ENCODE peak calls at places on chromosomes 5 and 9, in five cellular contexts. N, D, Q, C and R are unnamed samples.

GRCh38 chr5:111461261-111461671 is 51.1 kb downstream of the STARD4 start:
- DNase-seq in C (no peak), Q (no peak), D (peak), N (peak), R (peak)

GRCh38 chr9:35726876-35727438 is 5.0 kb downstream of the TLN1 start:
- DNase-seq in Q (no peak), D (peak), C (peak), N (no peak), R (no peak)

GRCh38 chr9:17082343-17082742 is 52.5 kb upstream of the CNTLN start:
- DNase-seq in C (no peak), N (peak), D (peak), Q (no peak), R (peak)

GRCh38 chr9:91678807-91679206 is 255.2 kb upstream of the NFIL3 start:
- DNase-seq in Q (no peak), C (no peak), N (no peak), D (no peak), R (no peak)

GRCh38 chr5:54561646-54562045 is 44.1 kb downstream of the SNX18 start:
- DNase-seq in Q (no peak), N (no peak), C (no peak), D (no peak), R (no peak)

GRCh38 chr5:160092519-160092918 is 26.7 kb downstream of the PWWP2A start:
- DNase-seq in N (no peak), Q (no peak), D (no peak), C (no peak), R (no peak)

GRCh38 chr9:88310310-88310980 is 77.8 kb upstream of the SPIN1 start:
- DNase-seq in Q (no peak), D (peak), N (no peak), C (no peak), R (peak)

GRCh38 chr9:15505927-15506326 is 4.8 kb downstream of the PSIP1 start:
- DNase-seq in N (no peak), Q (no peak), C (no peak), D (no peak), R (no peak)

GRCh38 chr9:14992025-14992424 is 81.8 kb upstream of the FREM1 start:
- DNase-seq in N (no peak), C (no peak), D (no peak), Q (no peak), R (no peak)

GRCh38 chr5:167633114-167633513 is 658.3 kb upstream of the WWC1 start:
- DNase-seq in Q (no peak), D (no peak), C (no peak), N (no peak), R (no peak)

DNA sequence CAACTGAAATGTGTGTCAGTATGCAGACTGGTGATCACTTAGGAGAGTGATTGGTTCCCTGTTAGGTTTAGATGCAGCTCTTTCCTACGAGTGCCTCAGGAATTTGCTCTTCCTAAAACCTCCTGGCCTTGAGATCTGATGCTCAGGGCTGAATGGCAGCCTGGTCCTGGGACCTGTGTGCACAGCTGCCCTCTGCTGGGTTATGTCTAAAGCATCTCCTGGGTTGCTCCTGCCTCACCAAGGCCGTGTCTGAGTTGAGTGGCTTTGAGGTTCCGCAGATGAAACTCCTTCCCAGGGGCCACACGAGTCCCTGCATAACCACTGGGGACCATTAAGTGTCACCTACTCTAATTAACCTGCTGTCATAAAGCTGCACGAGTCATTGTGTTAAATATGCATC is 59.5 kb downstream of the MVB12B start:
- DNase-seq in N (no peak), Q (no peak), C (no peak), D (peak), R (peak)
- TF ChIP-seq CTCF in N (peak), Q (no peak), C (no peak), D (peak), R (no peak)

GRCh38 chr5:14144586-14145355 is 1.6 kb downstream of the TRIO start:
- DNase-seq in Q (peak), C (peak), D (peak), N (peak), R (peak)
- TF ChIP-seq CTCF in Q (no peak), C (no peak), D (no peak), N (no peak), R (no peak)

GRCh38 chr5:177508837-177509236 is 789 bp downstream of the DOK3 start:
- DNase-seq in D (no peak), Q (no peak), N (no peak), C (no peak), R (no peak)

GRCh38 chr5:177505075-177505474 is 4.6 kb downstream of the DOK3 start:
- DNase-seq in N (no peak), C (no peak), D (no peak), Q (no peak), R (no peak)

GRCh38 chr5:177508217-177508611 is 1.4 kb downstream of the DOK3 start:
- DNase-seq in D (no peak), N (no peak), Q (no peak), C (no peak), R (no peak)

GRCh38 chr5:177507596-177508216 is 1.9 kb downstream of the DOK3 start:
- DNase-seq in Q (no peak), D (no peak), C (no peak), N (no peak), R (no peak)

DNA sequence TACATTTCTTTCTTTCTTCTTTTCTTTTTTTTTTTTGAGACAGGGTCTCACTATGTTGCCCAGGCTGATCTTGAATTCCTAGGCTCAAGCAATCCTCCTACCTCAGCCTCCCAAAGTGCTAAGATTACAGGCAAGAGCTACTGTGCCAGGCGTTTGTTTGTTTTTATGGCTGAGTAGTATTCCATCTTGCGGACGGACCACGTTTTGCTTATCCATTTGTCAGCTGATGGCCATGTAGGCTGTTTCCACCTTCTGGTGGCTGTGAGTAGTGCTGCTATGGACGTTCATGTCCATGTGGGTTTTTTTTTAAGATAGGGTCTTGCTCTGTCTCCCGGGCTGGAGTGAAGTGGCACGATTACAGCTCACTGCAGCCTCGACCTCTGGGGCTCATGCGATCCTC is 2.5 kb downstream of the DOK3 start:
- DNase-seq in C (no peak), N (no peak), Q (no peak), D (no peak), R (no peak)
- TF ChIP-seq CTCF in C (no peak), N (peak), Q (no peak), D (peak), R (peak)

GRCh38 chr9:104091028-104091590 is 3.0 kb upstream of the SMC2 start:
- DNase-seq in C (no peak), Q (no peak), D (no peak), N (no peak), R (no peak)

GRCh38 chr9:104090578-104090977 is 3.5 kb upstream of the SMC2 start:
- DNase-seq in C (no peak), Q (no peak), N (no peak), D (no peak), R (no peak)

GRCh38 chr9:104092192-104092591 is 1.9 kb upstream of the SMC2 start:
- DNase-seq in N (no peak), C (no peak), Q (no peak), D (no peak), R (no peak)

GRCh38 chr9:104093162-104093561 is 947 bp upstream of the SMC2 start:
- DNase-seq in C (no peak), N (no peak), Q (no peak), D (no peak), R (no peak)

GRCh38 chr9:104091708-104092107 is 2.4 kb upstream of the SMC2 start:
- DNase-seq in D (no peak), N (no peak), Q (no peak), C (no peak), R (no peak)
- TF ChIP-seq CTCF in D (no peak), N (no peak), Q (no peak), C (no peak), R (no peak)

GRCh38 chr5:157309796-157310195 is 43.9 kb downstream of the CYFIP2 start:
- DNase-seq in D (peak), N (no peak), C (no peak), Q (no peak), R (no peak)

GRCh38 chr5:157311595-157311994 is 45.7 kb downstream of the CYFIP2 start:
- DNase-seq in N (no peak), Q (no peak), C (no peak), D (no peak), R (no peak)

GRCh38 chr5:157306092-157306491 is 40.2 kb downstream of the CYFIP2 start:
- DNase-seq in D (no peak), N (no peak), Q (no peak), C (no peak), R (no peak)

GRCh38 chr5:157306690-157307089 is 40.8 kb downstream of the CYFIP2 start:
- DNase-seq in Q (no peak), C (peak), N (no peak), D (no peak), R (no peak)

GRCh38 chr5:157308826-157309465 is 43.0 kb downstream of the CYFIP2 start:
- DNase-seq in D (no peak), N (no peak), Q (no peak), C (no peak), R (no peak)
- TF ChIP-seq CTCF in D (no peak), N (no peak), Q (no peak), C (peak), R (no peak)

DNA sequence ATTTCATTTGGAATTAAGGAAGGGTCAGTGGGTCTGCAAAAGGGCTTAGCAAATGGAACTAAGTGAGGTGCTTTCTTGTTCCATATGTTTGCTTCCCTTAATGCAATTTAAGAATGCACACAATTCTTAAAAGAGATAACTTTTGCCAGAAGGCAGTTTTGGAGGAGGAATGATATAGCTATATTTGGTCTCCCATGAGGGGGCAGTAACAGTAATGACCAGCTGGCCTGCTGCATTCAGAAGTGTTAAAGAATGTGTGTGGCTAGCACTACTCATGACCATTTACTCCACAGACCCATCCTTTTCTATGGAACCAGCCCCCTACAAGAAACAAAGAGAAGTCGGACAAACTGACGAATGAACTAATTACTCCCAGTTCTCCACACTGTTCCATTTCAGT is 638.9 kb downstream of the RAB3C start:
- DNase-seq in N (no peak), Q (no peak), C (no peak), D (no peak), R (no peak)
- TF ChIP-seq CTCF in N (no peak), Q (no peak), C (no peak), D (no peak), R (no peak)

DNA sequence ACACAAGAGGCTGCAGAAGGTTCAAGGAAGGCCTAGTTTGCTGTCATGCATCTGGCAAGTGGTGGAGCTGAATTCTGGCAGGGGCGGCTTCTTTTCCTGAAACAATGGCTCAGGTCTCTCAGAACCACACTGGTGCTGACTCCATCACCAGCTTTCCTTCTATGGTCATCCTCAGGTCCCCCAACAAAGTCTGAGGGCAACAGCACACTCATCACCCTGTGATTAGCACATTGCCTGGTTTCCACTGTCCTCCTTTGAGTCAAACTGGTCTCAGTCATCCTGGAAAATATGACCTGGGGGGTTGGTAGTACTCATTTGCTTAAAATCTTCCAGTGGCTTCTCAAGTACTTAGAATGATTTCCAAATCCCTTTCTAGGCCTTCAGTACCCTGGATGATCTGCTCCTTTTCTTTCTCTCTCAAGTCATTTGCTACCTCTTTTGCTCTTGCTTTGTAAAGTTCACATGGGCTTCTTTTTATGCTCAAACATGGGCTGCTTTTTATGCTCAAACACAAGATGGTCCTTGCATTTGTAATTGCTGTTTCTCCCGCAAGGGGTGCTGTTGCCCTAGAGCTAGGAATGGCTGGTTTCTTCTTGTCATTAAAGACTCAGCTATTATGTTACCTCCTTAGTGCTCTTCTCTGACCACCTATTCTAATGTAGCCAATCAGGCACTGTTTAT is 144.9 kb downstream of the ALDH1A1 start:
- DNase-seq in D (peak), N (no peak), C (no peak), Q (no peak), R (no peak)
- TF ChIP-seq CTCF in D (peak), N (peak), C (no peak), Q (no peak), R (no peak)

GRCh38 chr9:77944556-77945261 is 86.9 kb downstream of the GNAQ start:
- DNase-seq in C (peak), D (no peak), Q (no peak), N (no peak), R (peak)
- TF ChIP-seq CTCF in C (no peak), D (peak), Q (no peak), N (peak), R (no peak)

GRCh38 chr5:75412111-75412990 is 75.3 kb downstream of the HMGCR start:
- DNase-seq in D (no peak), C (no peak), N (no peak), Q (no peak), R (no peak)
- TF ChIP-seq CTCF in D (peak), C (no peak), N (peak), Q (no peak), R (peak)